ENCODE peak calls at places on chromosomes 11 and 22, in seven cellular contexts. Y is mammary epithelial cell, M is AG09319, N is tibial nerve, P is stomach, Q is colonic mucosa, B is GM23338. J is an unnamed sample.

GRCh38 chr11:82775736-82776346 is 42.2 kb upstream of the FAM181B start:
- DNase-seq in Y (peak), M (peak), N (no peak), P (no peak), Q (peak), B (peak), J (peak)

GRCh38 chr22:25176175-25176574 is 23.5 kb upstream of the CRYBB3 start:
- DNase-seq in Y (peak), M (no peak), N (no peak), P (no peak), Q (no peak), B (no peak), J (peak)

GRCh38 chr11:13120691-13121090 is 111.6 kb downstream of the RASSF10 start:
- DNase-seq in Y (peak), M (no peak), N (no peak), P (no peak), Q (no peak), B (no peak), J (peak)

GRCh38 chr11:65524010-65524746 is 705 bp upstream of the SCYL1 start:
- DNase-seq in Y (peak), M (no peak), N (no peak), P (no peak), Q (peak), B (no peak), J (no peak)

GRCh38 chr11:76835928-76836612 is 24.6 kb upstream of the ACER3 start:
- DNase-seq in Y (no peak), M (peak), N (no peak), P (peak), Q (peak), B (no peak), J (peak)

GRCh38 chr11:126487711-126488110 is 132.2 kb downstream of the ST3GAL4 start:
- DNase-seq in Y (no peak), M (no peak), N (no peak), P (no peak), Q (no peak), B (no peak), J (no peak)

GRCh38 chr11:112320668-112321067 is 60.0 kb upstream of the PLET1 start:
- DNase-seq in Y (peak), M (no peak), N (peak), P (peak), Q (peak), B (no peak), J (peak)

GRCh38 chr22:27331526-27332281 is 469.9 kb downstream of the MN1 start:
- DNase-seq in Y (no peak), M (no peak), N (no peak), P (peak), Q (no peak), B (peak), J (peak)

GRCh38 chr22:23818541-23818940 is 20.3 kb downstream of the DERL3 start:
- DNase-seq in Y (no peak), M (no peak), N (no peak), P (no peak), Q (no peak), B (no peak), J (no peak)

GRCh38 chr11:77994434-77995362 is at the start of gene INTS4:
- DNase-seq in Y (peak), M (peak), N (peak), P (peak), Q (peak), B (peak), J (peak)

GRCh38 chr11:77999446-77999845 is 5.0 kb upstream of the INTS4 start:
- DNase-seq in Y (no peak), M (no peak), N (no peak), P (no peak), Q (no peak), B (no peak), J (no peak)

DNA sequence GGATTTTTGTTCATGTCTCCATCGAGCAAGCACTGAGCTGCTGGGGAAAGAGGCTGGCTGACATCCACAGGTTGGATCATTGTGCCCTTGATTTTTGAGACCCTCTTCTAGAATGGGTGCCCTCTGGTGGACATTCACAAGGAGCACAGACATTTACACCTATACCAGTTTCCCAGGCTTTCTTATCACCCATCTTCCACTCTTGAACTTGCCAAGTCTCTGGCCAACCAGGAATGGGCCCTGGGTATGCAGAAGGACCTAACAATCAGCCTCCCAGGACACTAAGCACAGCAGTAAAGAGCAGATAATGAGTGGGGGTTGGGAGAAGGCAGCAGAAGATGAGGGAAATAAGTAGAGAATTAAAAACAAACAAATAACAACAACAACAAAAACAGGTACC is 5.7 kb upstream of the INTS4 start:
- DNase-seq in Y (peak), M (peak), N (no peak), P (peak), Q (peak), B (peak), J (peak)
- TF ChIP-seq CTCF in Y (peak), M (peak), N (peak), P (peak), Q (peak), B (peak), J (peak)

GRCh38 chr11:119100246-119100959 is 1.2 kb downstream of the DPAGT1 start:
- DNase-seq in Y (peak), M (no peak), N (no peak), P (no peak), Q (no peak), B (peak), J (peak)

GRCh38 chr11:119099707-119100106 is 1.9 kb downstream of the DPAGT1 start:
- DNase-seq in Y (no peak), M (no peak), N (no peak), P (no peak), Q (no peak), B (no peak), J (no peak)

GRCh38 chr11:119101759-119102423 is at the start of gene DPAGT1:
- DNase-seq in Y (peak), M (peak), N (peak), P (peak), Q (peak), B (peak), J (peak)

GRCh38 chr11:119100960-119101349 is 698 bp downstream of the DPAGT1 start:
- DNase-seq in Y (no peak), M (no peak), N (no peak), P (no peak), Q (no peak), B (peak), J (no peak)

GRCh38 chr11:119101367-119101758 is 290 bp downstream of the DPAGT1 start:
- DNase-seq in Y (no peak), M (no peak), N (no peak), P (no peak), Q (peak), B (peak), J (peak)
- TF ChIP-seq CTCF in Y (peak), M (no peak), N (no peak), P (no peak), Q (no peak), B (no peak), J (peak)

DNA sequence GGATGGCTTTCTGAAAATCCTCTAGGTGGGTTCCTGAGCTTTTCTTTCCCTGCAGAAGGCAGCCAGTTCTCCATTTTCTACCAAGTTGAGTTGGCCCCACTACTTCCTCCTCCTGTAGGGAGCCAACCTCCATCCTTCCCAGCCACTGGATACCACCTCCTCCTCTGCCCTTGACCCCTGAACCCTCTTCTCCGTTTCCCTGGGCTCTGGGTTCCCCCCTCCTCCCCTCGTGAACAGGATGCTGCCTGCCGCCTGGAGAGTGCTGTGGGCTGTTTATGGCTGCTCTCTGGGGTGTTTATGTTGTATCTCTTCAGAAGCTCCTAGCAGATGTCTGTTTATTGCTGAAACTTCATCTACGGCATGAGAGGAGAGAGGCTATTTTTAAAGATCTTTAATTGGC is 8.6 kb downstream of the MICAL2 start:
- DNase-seq in Y (no peak), M (no peak), N (no peak), P (no peak), Q (no peak), B (peak), J (no peak)
- TF ChIP-seq CTCF in Y (no peak), M (no peak), N (no peak), P (no peak), Q (no peak), B (peak), J (no peak)

GRCh38 chr11:46322759-46323158 is 24.5 kb upstream of the DGKZ start:
- DNase-seq in Y (no peak), M (no peak), N (no peak), P (no peak), Q (peak), B (peak), J (no peak)
- TF ChIP-seq CTCF in Y (peak), M (peak), N (no peak), P (peak), Q (no peak), B (peak), J (no peak)

GRCh38 chr11:11787305-11788066 is 54.3 kb upstream of the USP47 start:
- DNase-seq in Y (peak), M (peak), N (peak), P (peak), Q (peak), B (peak), J (peak)

GRCh38 chr11:11789735-11790369 is 51.9 kb upstream of the USP47 start:
- DNase-seq in Y (no peak), M (no peak), N (no peak), P (no peak), Q (no peak), B (peak), J (peak)

GRCh38 chr11:11788067-11788710 is 53.6 kb upstream of the USP47 start:
- DNase-seq in Y (no peak), M (no peak), N (no peak), P (no peak), Q (no peak), B (no peak), J (no peak)

GRCh38 chr11:11786234-11786633 is 55.5 kb upstream of the USP47 start:
- DNase-seq in Y (peak), M (no peak), N (no peak), P (no peak), Q (no peak), B (no peak), J (no peak)

DNA sequence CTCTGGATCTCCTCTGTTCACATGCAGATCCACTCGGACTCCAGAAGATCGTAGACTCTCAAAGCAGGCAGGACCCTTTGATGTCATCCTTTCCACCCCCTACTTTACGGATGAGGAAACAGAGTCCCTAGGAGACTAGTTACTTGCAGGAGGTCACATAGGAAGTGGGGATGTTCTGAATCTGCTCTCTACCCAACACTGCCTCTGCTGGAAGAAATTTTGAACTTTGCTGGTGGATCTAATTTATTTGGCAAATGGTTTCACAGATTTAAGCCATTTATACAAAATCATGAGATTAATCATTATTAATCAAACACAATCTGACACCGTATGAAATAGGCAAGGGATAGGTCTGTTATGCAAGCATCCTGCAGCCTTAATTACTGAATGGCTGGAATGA is 55.0 kb upstream of the USP47 start:
- DNase-seq in Y (no peak), M (peak), N (no peak), P (no peak), Q (no peak), B (peak), J (peak)
- TF ChIP-seq CTCF in Y (peak), M (peak), N (peak), P (peak), Q (peak), B (peak), J (peak)

DNA sequence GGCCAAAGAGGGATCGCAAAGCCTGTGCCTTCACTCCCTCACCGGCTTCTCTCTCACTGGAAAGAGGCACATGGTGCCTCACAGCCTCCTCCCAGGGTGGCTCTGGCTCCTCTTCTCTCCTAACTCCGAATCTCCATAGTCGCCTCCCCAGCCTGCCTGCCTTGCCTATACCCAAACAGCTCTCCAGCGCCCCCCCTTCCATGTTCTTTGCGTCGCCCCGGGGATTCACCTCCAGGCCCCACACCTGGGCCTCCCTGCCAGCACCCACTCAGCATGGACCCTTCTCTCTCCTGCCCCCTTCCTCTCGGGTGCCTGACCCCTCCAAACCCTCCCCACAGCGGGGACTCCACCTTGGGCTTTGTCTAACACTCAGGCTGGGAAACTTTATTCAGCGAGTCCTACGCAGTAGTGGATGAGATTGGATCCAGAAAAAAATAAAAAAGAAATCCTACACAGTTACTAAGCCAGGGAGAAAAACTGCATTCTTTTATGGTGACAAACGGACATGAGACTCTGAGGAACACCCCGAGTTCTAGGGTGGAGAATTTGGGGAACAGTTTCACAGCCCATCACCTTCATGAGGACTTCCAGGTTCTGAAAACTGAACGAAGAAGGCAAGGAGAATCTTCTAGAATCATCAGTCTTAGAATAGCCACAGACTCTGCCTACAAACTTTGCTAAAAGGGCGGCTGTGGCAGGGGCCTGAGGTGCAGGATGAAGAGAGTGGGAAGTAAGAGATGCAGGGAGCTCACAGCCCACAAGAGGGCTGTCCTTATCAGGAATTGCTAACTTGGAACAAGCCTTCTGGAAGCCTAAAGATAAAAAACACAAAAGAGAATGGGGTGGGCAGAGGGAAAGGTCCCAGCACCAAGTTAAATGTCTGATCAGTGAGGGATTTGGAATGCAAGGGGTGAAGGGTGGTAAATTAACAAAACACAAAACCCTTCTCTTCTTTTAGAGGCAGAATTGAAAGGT is 5.3 kb downstream of the PPM1F start:
- DNase-seq in Y (peak), M (no peak), N (no peak), P (no peak), Q (no peak), B (peak), J (no peak)
- TF ChIP-seq CTCF in Y (peak), M (peak), N (peak), P (no peak), Q (no peak), B (peak), J (peak)

DNA sequence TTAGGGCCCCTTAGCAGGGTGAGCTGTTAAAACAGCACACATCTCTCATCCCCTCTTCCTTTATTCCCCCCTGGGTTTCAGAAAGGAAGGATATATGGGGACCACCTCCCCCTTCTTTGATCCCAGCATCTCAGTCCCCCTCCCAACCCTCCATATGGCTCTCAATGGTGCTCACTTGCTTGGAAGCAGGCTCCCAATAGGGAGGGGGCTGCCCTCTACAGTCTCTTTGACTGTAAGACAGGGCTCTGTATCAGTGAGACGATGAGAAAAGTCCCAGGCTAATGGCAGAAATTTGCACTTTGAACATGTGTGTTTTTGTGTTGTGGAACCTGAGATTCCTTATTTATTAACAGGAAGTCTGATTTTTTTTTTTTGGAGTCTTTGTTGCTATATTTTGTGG is 4.2 kb upstream of the CNTF start:
- DNase-seq in Y (no peak), M (no peak), N (no peak), P (no peak), Q (no peak), B (peak), J (no peak)
- TF ChIP-seq CTCF in Y (no peak), M (no peak), N (no peak), P (no peak), Q (no peak), B (peak), J (no peak)

DNA sequence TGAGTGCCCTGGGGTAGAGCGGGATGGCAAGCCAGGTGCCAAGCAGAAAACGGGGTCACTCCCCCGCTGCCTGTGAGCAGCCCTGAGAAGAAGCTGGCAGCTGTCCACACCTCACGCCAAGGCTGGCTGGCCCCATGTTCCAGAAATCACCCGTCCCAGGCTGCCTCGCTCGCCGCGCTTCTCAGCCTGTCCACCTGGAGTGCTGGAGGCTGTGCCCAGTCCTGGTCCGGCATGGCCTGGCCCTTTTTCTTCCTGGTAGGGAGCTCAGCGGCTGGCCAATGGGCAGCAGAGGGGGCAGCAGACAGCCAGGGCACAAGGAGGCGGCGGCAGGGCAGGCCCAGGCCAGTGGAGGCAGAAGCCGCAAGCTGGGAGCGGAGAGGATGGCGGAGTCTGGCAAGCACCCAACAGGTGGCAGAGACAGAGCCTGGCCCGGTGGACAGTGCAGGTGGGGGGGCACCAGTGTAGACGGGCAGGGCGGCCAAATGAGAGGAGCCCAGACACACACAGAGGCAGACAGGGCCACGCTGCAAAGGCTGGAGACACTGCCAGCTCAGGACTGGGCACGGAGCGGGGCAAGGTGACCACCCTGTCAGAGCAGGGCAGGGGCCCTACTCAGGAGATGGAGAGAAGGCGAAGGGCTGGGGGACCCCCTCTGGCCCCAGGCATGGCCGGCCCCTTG is 37.2 kb upstream of the TH start:
- DNase-seq in Y (peak), M (no peak), N (peak), P (peak), Q (peak), B (peak), J (peak)
- TF ChIP-seq CTCF in Y (no peak), M (no peak), N (no peak), P (no peak), Q (no peak), B (peak), J (no peak)

GRCh38 chr11:102268985-102269470 is 48.3 kb upstream of the BIRC3 start:
- DNase-seq in Y (no peak), M (no peak), N (no peak), P (no peak), Q (no peak), B (peak), J (no peak)
- TF ChIP-seq CTCF in Y (no peak), M (no peak), N (no peak), P (no peak), Q (peak), B (peak), J (peak)

DNA sequence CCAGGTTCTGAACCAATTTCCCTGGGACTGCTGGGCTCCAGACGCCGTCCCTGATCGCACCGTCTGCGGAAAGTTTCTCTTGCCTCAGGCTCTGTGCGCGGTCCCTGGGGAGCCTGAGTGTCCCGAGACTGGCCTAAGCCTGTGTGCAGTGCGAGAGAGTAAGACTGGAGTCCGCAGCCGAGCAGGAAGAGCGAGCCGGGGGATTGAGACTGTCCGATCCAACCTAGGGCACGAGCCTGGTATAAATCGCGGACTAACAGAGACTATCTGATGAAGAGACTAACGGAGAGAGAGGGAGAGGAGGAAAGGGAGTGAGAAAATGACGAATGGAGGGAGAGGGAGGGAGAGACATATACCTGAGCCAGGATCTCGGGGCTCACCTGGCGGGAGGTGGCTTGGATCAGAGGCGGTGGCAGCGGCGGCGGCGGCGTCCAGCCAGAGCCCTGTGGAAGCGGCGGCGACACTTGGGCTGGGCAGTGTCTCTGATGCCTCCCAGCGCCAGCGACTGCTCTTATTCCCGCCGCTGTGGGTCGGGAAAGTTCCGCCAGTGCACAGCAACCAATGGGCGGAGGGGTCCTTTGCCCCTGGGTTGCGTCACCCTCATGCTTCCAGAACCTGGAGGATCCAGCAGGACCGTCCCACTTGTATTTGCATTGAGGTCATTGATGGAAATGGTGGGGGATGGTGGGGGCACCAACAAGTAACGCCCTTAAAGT is at the start of gene CALCA:
- DNase-seq in Y (no peak), M (no peak), N (no peak), P (no peak), Q (no peak), B (peak), J (no peak)
- TF ChIP-seq CTCF in Y (no peak), M (no peak), N (no peak), P (no peak), Q (no peak), B (no peak), J (no peak)